ENCODE peak calls at places on chromosomes 7 and 10, in seven cellular contexts. One of them, this sample, is unnamed.

GRCh38 chr10:36573246-36573645 is 552.2 kb upstream of the ANKRD30A start:
- DNase-seq in IMR-90: no peak
- DNase-seq in fibroblast of the conjunctiva: no peak
- DNase-seq in foreskin keratinocyte: no peak
- DNase-seq in HS-27A: no peak
- DNase-seq in HFFc6: no peak
- DNase-seq in HEK293T: no peak
- DNase-seq in this sample: no peak

GRCh38 chr7:32299133-32299702 is 191.0 kb downstream of the LSM5 start:
- DNase-seq in IMR-90: no peak
- DNase-seq in fibroblast of the conjunctiva: no peak
- DNase-seq in foreskin keratinocyte: no peak
- DNase-seq in HS-27A: no peak
- DNase-seq in HFFc6: no peak
- DNase-seq in HEK293T: peak
- DNase-seq in this sample: peak

GRCh38 chr7:143373255-143373794 is 7.8 kb upstream of the ZYX start:
- DNase-seq in IMR-90: no peak
- DNase-seq in fibroblast of the conjunctiva: no peak
- DNase-seq in foreskin keratinocyte: no peak
- DNase-seq in HS-27A: no peak
- DNase-seq in HFFc6: no peak
- DNase-seq in HEK293T: no peak
- DNase-seq in this sample: no peak

GRCh38 chr10:61330669-61331068 is 122.5 kb downstream of the TMEM26 start:
- DNase-seq in IMR-90: no peak
- DNase-seq in fibroblast of the conjunctiva: no peak
- DNase-seq in foreskin keratinocyte: no peak
- DNase-seq in HS-27A: no peak
- DNase-seq in HFFc6: no peak
- DNase-seq in HEK293T: no peak
- DNase-seq in this sample: no peak

GRCh38 chr10:46314046-46314445 is 27.2 kb downstream of the ANTXRL start:
- DNase-seq in IMR-90: no peak
- DNase-seq in fibroblast of the conjunctiva: no peak
- DNase-seq in foreskin keratinocyte: no peak
- DNase-seq in HS-27A: no peak
- DNase-seq in HFFc6: no peak
- DNase-seq in HEK293T: no peak
- DNase-seq in this sample: no peak

GRCh38 chr10:78894841-78895195 is 173.9 kb upstream of the ZMIZ1 start:
- DNase-seq in IMR-90: no peak
- DNase-seq in fibroblast of the conjunctiva: no peak
- DNase-seq in foreskin keratinocyte: no peak
- DNase-seq in HS-27A: no peak
- DNase-seq in HFFc6: no peak
- DNase-seq in HEK293T: no peak
- DNase-seq in this sample: no peak

GRCh38 chr10:44260286-44260928 is 124.5 kb downstream of the CXCL12 start:
- DNase-seq in IMR-90: no peak
- DNase-seq in fibroblast of the conjunctiva: no peak
- DNase-seq in foreskin keratinocyte: no peak
- DNase-seq in HS-27A: no peak
- DNase-seq in HFFc6: no peak
- DNase-seq in HEK293T: no peak
- DNase-seq in this sample: no peak

GRCh38 chr10:110989016-110989415 is 69.6 kb downstream of the SHOC2 start:
- DNase-seq in IMR-90: peak
- DNase-seq in fibroblast of the conjunctiva: no peak
- DNase-seq in foreskin keratinocyte: peak
- DNase-seq in HS-27A: no peak
- DNase-seq in HFFc6: no peak
- DNase-seq in HEK293T: no peak
- DNase-seq in this sample: peak

GRCh38 chr10:119349341-119349740 is 142.0 kb downstream of the GRK5 start:
- DNase-seq in IMR-90: no peak
- DNase-seq in fibroblast of the conjunctiva: no peak
- DNase-seq in foreskin keratinocyte: no peak
- DNase-seq in HS-27A: no peak
- DNase-seq in HFFc6: no peak
- DNase-seq in HEK293T: no peak
- DNase-seq in this sample: no peak

GRCh38 chr7:21616796-21617436 is 74.1 kb downstream of the DNAH11 start:
- DNase-seq in IMR-90: peak
- DNase-seq in fibroblast of the conjunctiva: peak
- DNase-seq in foreskin keratinocyte: peak
- DNase-seq in HS-27A: peak
- DNase-seq in HFFc6: peak
- DNase-seq in HEK293T: peak
- DNase-seq in this sample: peak

GRCh38 chr10:110083884-110084283 is 76.1 kb downstream of the ADD3 start:
- DNase-seq in IMR-90: peak
- DNase-seq in fibroblast of the conjunctiva: no peak
- DNase-seq in foreskin keratinocyte: no peak
- DNase-seq in HS-27A: no peak
- DNase-seq in HFFc6: no peak
- DNase-seq in HEK293T: no peak
- DNase-seq in this sample: no peak

GRCh38 chr10:102509387-102509786 is 5.6 kb downstream of the SUFU start:
- DNase-seq in IMR-90: peak
- DNase-seq in fibroblast of the conjunctiva: no peak
- DNase-seq in foreskin keratinocyte: peak
- DNase-seq in HS-27A: no peak
- DNase-seq in HFFc6: peak
- DNase-seq in HEK293T: no peak
- DNase-seq in this sample: peak

GRCh38 chr7:106273009-106273695 is 11.6 kb downstream of the NAMPT start:
- DNase-seq in IMR-90: no peak
- DNase-seq in fibroblast of the conjunctiva: no peak
- DNase-seq in foreskin keratinocyte: no peak
- DNase-seq in HS-27A: no peak
- DNase-seq in HFFc6: no peak
- DNase-seq in HEK293T: no peak
- DNase-seq in this sample: no peak

GRCh38 chr7:28433604-28434254 is 21.4 kb downstream of the CREB5 start:
- DNase-seq in IMR-90: peak
- DNase-seq in fibroblast of the conjunctiva: no peak
- DNase-seq in foreskin keratinocyte: no peak
- DNase-seq in HS-27A: no peak
- DNase-seq in HFFc6: no peak
- DNase-seq in HEK293T: peak
- DNase-seq in this sample: no peak

GRCh38 chr7:71752171-71752935 is 620.4 kb downstream of the GALNT17 start:
- DNase-seq in IMR-90: no peak
- DNase-seq in fibroblast of the conjunctiva: no peak
- DNase-seq in foreskin keratinocyte: no peak
- DNase-seq in HS-27A: no peak
- DNase-seq in HFFc6: no peak
- DNase-seq in HEK293T: peak
- DNase-seq in this sample: no peak

GRCh38 chr10:1360581-1361164 is 304.5 kb downstream of the WDR37 start:
- DNase-seq in IMR-90: no peak
- DNase-seq in fibroblast of the conjunctiva: no peak
- DNase-seq in foreskin keratinocyte: no peak
- DNase-seq in HS-27A: no peak
- DNase-seq in HFFc6: no peak
- DNase-seq in HEK293T: no peak
- DNase-seq in this sample: no peak

GRCh38 chr7:28036748-28037147 is 143.8 kb downstream of the JAZF1 start:
- DNase-seq in IMR-90: no peak
- DNase-seq in fibroblast of the conjunctiva: no peak
- DNase-seq in foreskin keratinocyte: no peak
- DNase-seq in HS-27A: no peak
- DNase-seq in HFFc6: peak
- DNase-seq in HEK293T: no peak
- DNase-seq in this sample: no peak

GRCh38 chr10:474946-475345 is 214.5 kb downstream of the DIP2C start:
- DNase-seq in IMR-90: no peak
- DNase-seq in fibroblast of the conjunctiva: no peak
- DNase-seq in foreskin keratinocyte: no peak
- DNase-seq in HS-27A: no peak
- DNase-seq in HFFc6: no peak
- DNase-seq in HEK293T: no peak
- DNase-seq in this sample: no peak

GRCh38 chr10:43249151-43249961 is 17.5 kb downstream of the RASGEF1A start:
- DNase-seq in IMR-90: no peak
- DNase-seq in fibroblast of the conjunctiva: no peak
- DNase-seq in foreskin keratinocyte: no peak
- DNase-seq in HS-27A: no peak
- DNase-seq in HFFc6: no peak
- DNase-seq in HEK293T: no peak
- DNase-seq in this sample: no peak

GRCh38 chr10:114517681-114518250 is 113.5 kb upstream of the AFAP1L2 start:
- DNase-seq in IMR-90: no peak
- DNase-seq in fibroblast of the conjunctiva: no peak
- DNase-seq in foreskin keratinocyte: no peak
- DNase-seq in HS-27A: no peak
- DNase-seq in HFFc6: no peak
- DNase-seq in HEK293T: no peak
- DNase-seq in this sample: no peak

GRCh38 chr7:14899065-14899464 is 3.5 kb downstream of the DGKB start:
- DNase-seq in IMR-90: no peak
- DNase-seq in fibroblast of the conjunctiva: no peak
- DNase-seq in foreskin keratinocyte: no peak
- DNase-seq in HS-27A: no peak
- DNase-seq in HFFc6: no peak
- DNase-seq in HEK293T: no peak
- DNase-seq in this sample: no peak

GRCh38 chr10:75788394-75789205 is 357.2 kb downstream of the LRMDA start:
- DNase-seq in IMR-90: no peak
- DNase-seq in fibroblast of the conjunctiva: peak
- DNase-seq in foreskin keratinocyte: no peak
- DNase-seq in HS-27A: no peak
- DNase-seq in HFFc6: no peak
- DNase-seq in HEK293T: no peak
- DNase-seq in this sample: no peak

This sample was measured in HS-5.